ENCODE peak calls at places on chromosomes 5 and 9, in eight cellular contexts. A is tibial nerve; S is spleen; V is lower lobe of right lung; N is psoas muscle; L is CD8-positive, alpha-beta T cell; M is astrocyte; W is RWPE2. T is an unnamed sample.
A peak's percentile ranks its signal among the peaks of the same experiment; 100 is the strongest.

GRCh38 chr5:1799110-1799601 is 481 bp downstream of the MRPL36 start:
- DNase-seq in A (no peak), S (no peak), V (no peak), N (peak; percentile 30), L (no peak), M (no peak), W (no peak), T (no peak)

GRCh38 chr9:137956688-137957385 is 79.3 kb downstream of the CACNA1B start:
- DNase-seq in A (no peak), S (no peak), V (no peak), N (no peak), L (no peak), M (no peak), W (no peak), T (no peak)

GRCh38 chr5:87074934-87075541 is 192.6 kb upstream of the RASA1 start:
- DNase-seq in A (no peak), S (no peak), V (no peak), N (no peak), L (peak; percentile 31), M (no peak), W (no peak), T (no peak)

GRCh38 chr5:93294184-93294583 is 286.8 kb downstream of the NR2F1-AS1 start:
- DNase-seq in A (no peak), S (no peak), V (no peak), N (no peak), L (no peak), M (peak; percentile 58), W (no peak), T (no peak)

GRCh38 chr9:110065527-110065926 is 142.4 kb downstream of the C9orf152 start:
- DNase-seq in A (no peak), S (no peak), V (no peak), N (no peak), L (no peak), M (no peak), W (no peak), T (no peak)

GRCh38 chr5:102865510-102866314 is 110.6 kb downstream of the PAM start:
- DNase-seq in A (peak; percentile 49), S (peak; percentile 89), V (peak; percentile 76), N (peak; percentile 75), L (peak; percentile 45), M (peak; percentile 86), W (peak; percentile 55), T (peak; percentile 61)

GRCh38 chr9:114777841-114778240 is 28.0 kb downstream of the TNFSF15 start:
- DNase-seq in A (no peak), S (no peak), V (no peak), N (no peak), L (peak; percentile 58), M (no peak), W (no peak), T (no peak)

GRCh38 chr5:16931334-16932110 is 4.6 kb downstream of the MYO10 start:
- DNase-seq in A (no peak), S (peak; percentile 71), V (peak; percentile 57), N (no peak), L (no peak), M (peak; percentile 76), W (no peak), T (no peak)

GRCh38 chr5:134394932-134395331 is 16.7 kb downstream of the CDKN2AIPNL start:
- DNase-seq in A (no peak), S (no peak), V (no peak), N (no peak), L (no peak), M (peak; percentile 19), W (no peak), T (no peak)

GRCh38 chr5:94969174-94969573 is 315.7 kb downstream of the MCTP1 start:
- DNase-seq in A (no peak), S (no peak), V (no peak), N (no peak), L (no peak), M (peak; percentile 1), W (no peak), T (no peak)

GRCh38 chr9:128155736-128156500 is 4.1 kb upstream of the BBLN start:
- DNase-seq in A (no peak), S (peak; percentile 47), V (peak; percentile 5), N (no peak), L (no peak), M (no peak), W (no peak), T (no peak)

GRCh38 chr5:158725223-158725825 is 374.4 kb downstream of the EBF1 start:
- DNase-seq in A (no peak), S (no peak), V (no peak), N (no peak), L (no peak), M (no peak), W (no peak), T (no peak)

GRCh38 chr5:141814064-141814982 is 63.9 kb downstream of the PCDH1 start:
- DNase-seq in A (no peak), S (peak; percentile 84), V (peak; percentile 71), N (peak; percentile 34), L (no peak), M (no peak), W (no peak), T (no peak)

GRCh38 chr9:137516144-137516917 is 33.9 kb downstream of the PNPLA7 start:
- DNase-seq in A (no peak), S (no peak), V (no peak), N (no peak), L (no peak), M (no peak), W (no peak), T (no peak)

GRCh38 chr5:159179556-159180305 is 29.6 kb downstream of the RNF145 start:
- DNase-seq in A (no peak), S (no peak), V (no peak), N (no peak), L (no peak), M (no peak), W (no peak), T (no peak)

GRCh38 chr5:33905381-33905780 is 13.6 kb upstream of the ADAMTS12 start:
- DNase-seq in A (no peak), S (no peak), V (no peak), N (no peak), L (no peak), M (peak; percentile 83), W (no peak), T (no peak)

GRCh38 chr9:108153391-108153790 is 663.8 kb upstream of the KLF4 start:
- DNase-seq in A (no peak), S (no peak), V (no peak), N (no peak), L (no peak), M (no peak), W (no peak), T (no peak)
- H3K27me3 ChIP-seq in A (no peaks in the 10 kb centered on the region), S (no peaks in the 10 kb centered on the region), V (no peaks in the 10 kb centered on the region), N (no peaks in the 10 kb centered on the region), L (no peaks in the 10 kb centered on the region), M (no peaks in the 10 kb centered on the region), W (no peaks in the 10 kb centered on the region), T (no peaks in the 10 kb centered on the region)

DNA sequence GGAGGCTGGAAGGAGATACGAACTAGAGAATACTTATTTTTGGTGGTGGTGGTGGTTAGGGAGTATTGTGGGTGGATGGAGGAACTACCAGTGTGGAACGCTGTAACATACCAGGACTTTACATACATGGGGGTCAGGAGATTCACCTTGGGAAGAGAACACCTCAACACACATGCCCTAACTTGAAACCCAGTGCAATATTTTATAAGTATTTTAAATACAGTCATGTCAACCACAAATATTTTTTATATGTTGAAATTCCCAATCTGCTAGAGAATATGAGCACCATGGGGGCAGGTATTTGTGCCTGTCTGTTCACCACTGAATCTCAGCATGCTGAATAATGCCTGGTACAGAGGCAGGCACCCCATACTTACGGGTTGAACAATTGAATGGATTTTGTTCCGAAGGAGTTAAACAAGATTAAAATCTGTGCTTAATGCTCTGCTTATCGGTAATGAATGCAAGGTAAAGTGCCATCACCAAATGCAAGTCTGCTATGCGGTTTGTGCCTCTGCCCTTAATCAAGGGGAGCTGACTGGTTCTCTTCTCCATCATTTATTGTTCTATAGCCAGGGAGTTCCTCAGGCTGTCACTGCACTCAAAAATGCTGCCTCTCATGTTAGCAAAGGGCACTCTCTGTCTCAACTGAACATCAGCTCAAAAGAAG is 65.3 kb downstream of the RASEF start:
- DNase-seq in A (no peak), S (no peak), V (no peak), N (no peak), L (no peak), M (no peak), W (no peak), T (no peak)
- H3K27me3 ChIP-seq in A (no peaks in the 10 kb centered on the region), S (no peaks in the 10 kb centered on the region), V (no peaks in the 10 kb centered on the region), N (no peaks in the 10 kb centered on the region), L (no peaks in the 10 kb centered on the region), M (no peaks in the 10 kb centered on the region), W (no peaks in the 10 kb centered on the region), T (no peaks in the 10 kb centered on the region)

DNA sequence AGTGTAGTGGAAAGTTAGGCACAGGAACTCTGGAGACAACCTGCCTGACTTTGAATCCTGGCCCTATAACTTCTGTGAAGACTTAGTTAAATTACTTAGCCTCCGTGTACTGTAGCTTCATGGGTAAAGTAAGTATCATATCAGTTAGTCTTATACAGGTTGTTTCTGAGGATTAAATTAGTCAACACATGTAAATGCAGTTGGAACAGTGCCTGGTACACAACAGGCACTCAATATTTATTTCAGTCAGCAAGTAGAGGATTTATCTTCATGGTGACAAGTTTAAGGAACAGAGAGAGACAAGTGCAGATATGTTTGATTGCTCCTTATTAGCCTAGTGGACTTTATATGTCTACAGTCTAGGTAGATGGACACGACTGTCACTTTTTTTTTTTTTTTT is 2.7 kb downstream of the TSLP start:
- DNase-seq in A (no peak), S (no peak), V (no peak), N (no peak), L (no peak), M (no peak), W (no peak), T (no peak)
- H3K27me3 ChIP-seq in A (peaks cover 17% of the 10 kb centered on the region), S (peaks cover 24% of the 10 kb centered on the region), V (no peaks in the 10 kb centered on the region), N (peaks cover 3% of the 10 kb centered on the region), L (peaks cover 14% of the 10 kb centered on the region), M (no peaks in the 10 kb centered on the region), W (no peaks in the 10 kb centered on the region), T (no peaks in the 10 kb centered on the region)

GRCh38 chr9:93390953-93391515 is 60.5 kb upstream of the FAM120A start:
- DNase-seq in A (no peak), S (no peak), V (no peak), N (no peak), L (no peak), M (no peak), W (no peak), T (no peak)

GRCh38 chr9:93391898-93392297 is 59.6 kb upstream of the FAM120A start:
- DNase-seq in A (no peak), S (no peak), V (no peak), N (no peak), L (no peak), M (no peak), W (no peak), T (no peak)

GRCh38 chr9:93397664-93398381 is 53.7 kb upstream of the FAM120A start:
- DNase-seq in A (peak; percentile 57), S (no peak), V (no peak), N (no peak), L (no peak), M (no peak), W (no peak), T (no peak)

GRCh38 chr9:93387791-93388190 is 63.7 kb upstream of the FAM120A start:
- DNase-seq in A (no peak), S (no peak), V (peak; percentile 61), N (no peak), L (no peak), M (no peak), W (no peak), T (no peak)

DNA sequence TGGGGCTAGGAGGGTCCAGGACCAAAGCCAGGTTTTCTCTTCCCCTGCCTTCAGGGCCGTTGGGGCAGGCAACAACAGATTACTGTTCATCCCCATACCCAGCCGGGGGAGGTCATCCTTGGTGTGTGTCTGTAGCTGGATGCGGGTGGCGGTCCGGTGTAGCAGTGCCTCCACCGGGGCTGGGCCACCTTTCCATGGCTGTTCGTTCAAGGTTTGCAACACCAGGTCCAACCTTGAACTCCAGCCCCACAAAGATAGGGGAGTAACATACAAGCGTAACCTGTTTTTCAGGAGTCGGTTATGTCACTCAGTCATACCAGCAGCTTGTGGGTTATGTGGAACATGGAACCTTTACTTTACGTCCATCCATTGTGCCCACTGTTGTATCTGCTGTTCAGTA is 58.5 kb upstream of the FAM120A start:
- DNase-seq in A (no peak), S (no peak), V (no peak), N (no peak), L (no peak), M (no peak), W (no peak), T (no peak)
- H3K27me3 ChIP-seq in A (no peaks in the 10 kb centered on the region), S (no peaks in the 10 kb centered on the region), V (no peaks in the 10 kb centered on the region), N (no peaks in the 10 kb centered on the region), L (no peaks in the 10 kb centered on the region), M (peaks cover 2% of the 10 kb centered on the region), W (peaks cover 4% of the 10 kb centered on the region), T (no peaks in the 10 kb centered on the region)

T was measured in thoracic aorta.